ENCODE peak calls at places on chromosomes 3 and 15, in ten cellular contexts. D is KBM-7; L is G401; W is A549; I is NCI-H345; A is activated naive CD8-positive, alpha-beta T cell treated with anti-CD3 and anti-CD28 coated beads, Interleukin-2, amount 50 U/mL, for 24 hours; B is mammary epithelial cell; R is skeletal muscle cell; G is head of caudate nucleus; K is A172. N is an unnamed sample.

GRCh38 chr3:150745832-150746231 is 17.1 kb downstream of the SIAH2 start:
- DNase-seq in D (no peak), L (no peak), W (no peak), I (no peak), A (no peak), B (no peak), R (no peak), G (no peak), K (no peak), N (no peak)

GRCh38 chr3:63193647-63194046 is 84.5 kb upstream of the SYNPR start:
- DNase-seq in D (peak; percentile 16), L (peak; percentile 66), W (no peak), I (peak; percentile 56), A (no peak), B (peak; percentile 9), R (no peak), G (no peak), K (peak; percentile 12), N (peak; percentile 7)

GRCh38 chr15:29233566-29233965 is 36.1 kb downstream of the NSMCE3 start:
- DNase-seq in D (no peak), L (no peak), W (no peak), I (no peak), A (no peak), B (peak; percentile 82), R (no peak), G (no peak), K (no peak), N (no peak)

GRCh38 chr3:130539005-130539404 is 22.0 kb downstream of the COL6A6 start:
- DNase-seq in D (peak; percentile 40), L (peak; percentile 1), W (peak; percentile 41), I (peak; percentile 8), A (peak; percentile 33), B (peak; percentile 19), R (no peak), G (peak; percentile 54), K (peak; percentile 65), N (peak; percentile 7)

GRCh38 chr3:49017978-49018706 is at the start of gene DALRD3:
- DNase-seq in D (peak; percentile 81), L (peak; percentile 84), W (peak; percentile 72), I (peak; percentile 81), A (peak; percentile 69), B (peak; percentile 65), R (no peak), G (peak; percentile 74), K (peak; percentile 45), N (no peak)

GRCh38 chr3:105483476-105483875 is 116.8 kb downstream of the ALCAM start:
- DNase-seq in D (no peak), L (no peak), W (no peak), I (no peak), A (no peak), B (no peak), R (no peak), G (no peak), K (no peak), N (no peak)

GRCh38 chr15:34616613-34617012 is 33.2 kb upstream of the GOLGA8B start:
- DNase-seq in D (peak; percentile 46), L (peak; percentile 42), W (peak; percentile 58), I (no peak), A (no peak), B (peak; percentile 58), R (peak; percentile 17), G (no peak), K (peak; percentile 54), N (peak; percentile 45)

GRCh38 chr3:124126446-124127017 is 134.6 kb upstream of the ROPN1 start:
- DNase-seq in D (no peak), L (no peak), W (no peak), I (peak; percentile 32), A (no peak), B (no peak), R (no peak), G (no peak), K (no peak), N (no peak)

GRCh38 chr3:27730774-27731659 is 8.9 kb upstream of the EOMES start:
- DNase-seq in D (no peak), L (no peak), W (no peak), I (no peak), A (no peak), B (no peak), R (no peak), G (no peak), K (no peak), N (no peak)

GRCh38 chr15:65303687-65304392 is 637 bp upstream of the RNU5B-1 start:
- DNase-seq in D (no peak), L (peak; percentile 73), W (peak; percentile 80), I (peak; percentile 45), A (peak; percentile 71), B (peak; percentile 66), R (no peak), G (peak; percentile 78), K (peak; percentile 45), N (no peak)

GRCh38 chr3:177977381-177978158 is 558.7 kb upstream of the KCNMB2 start:
- DNase-seq in D (no peak), L (no peak), W (peak; percentile 33), I (no peak), A (no peak), B (peak; percentile 74), R (peak; percentile 92), G (no peak), K (peak; percentile 75), N (peak; percentile 37)

GRCh38 chr3:131807822-131808221 is 227.0 kb downstream of the CPNE4 start:
- DNase-seq in D (no peak), L (no peak), W (no peak), I (no peak), A (no peak), B (no peak), R (no peak), G (no peak), K (no peak), N (no peak)

GRCh38 chr3:28240440-28240839 is 979 bp upstream of the CMC1 start:
- DNase-seq in D (no peak), L (peak; percentile 70), W (no peak), I (no peak), A (peak; percentile 6), B (no peak), R (no peak), G (peak; percentile 15), K (no peak), N (no peak)

GRCh38 chr3:30231277-30232141 is 374.9 kb upstream of the TGFBR2 start:
- DNase-seq in D (no peak), L (no peak), W (no peak), I (no peak), A (no peak), B (no peak), R (peak; percentile 70), G (no peak), K (peak; percentile 33), N (no peak)

GRCh38 chr3:24101676-24102168 is 156.6 kb downstream of the NR1D2 start:
- DNase-seq in D (no peak), L (no peak), W (no peak), I (no peak), A (no peak), B (peak; percentile 54), R (no peak), G (no peak), K (no peak), N (no peak)

GRCh38 chr3:68919000-68919399 is 13.3 kb downstream of the TAFA4 start:
- DNase-seq in D (peak; percentile 16), L (no peak), W (no peak), I (no peak), A (no peak), B (peak; percentile 13), R (peak; percentile 1), G (no peak), K (peak; percentile 44), N (peak; percentile 3)

GRCh38 chr3:188437921-188438320 is 284.0 kb downstream of the LPP start:
- DNase-seq in D (no peak), L (no peak), W (no peak), I (no peak), A (no peak), B (peak; percentile 41), R (no peak), G (no peak), K (no peak), N (no peak)

GRCh38 chr3:52098108-52098507 is 41.7 kb upstream of the DUSP7 start:
- DNase-seq in D (no peak), L (no peak), W (no peak), I (no peak), A (no peak), B (no peak), R (no peak), G (no peak), K (no peak), N (no peak)

GRCh38 chr3:86961297-86961696 is 29.7 kb downstream of the VGLL3 start:
- DNase-seq in D (no peak), L (no peak), W (no peak), I (no peak), A (no peak), B (no peak), R (no peak), G (no peak), K (peak; percentile 7), N (no peak)

GRCh38 chr15:78208887-78209645 is 25.3 kb downstream of the ACSBG1 start:
- DNase-seq in D (no peak), L (no peak), W (no peak), I (no peak), A (no peak), B (no peak), R (no peak), G (no peak), K (no peak), N (no peak)

GRCh38 chr15:64911317-64912186 is at the start of gene ANKDD1A:
- DNase-seq in D (peak; percentile 42), L (peak; percentile 79), W (peak; percentile 70), I (peak; percentile 57), A (peak; percentile 56), B (peak; percentile 57), R (no peak), G (peak; percentile 58), K (peak; percentile 55), N (no peak)

GRCh38 chr15:74958908-74959642 is 2.5 kb upstream of the RPP25 start:
- DNase-seq in D (no peak), L (no peak), W (no peak), I (no peak), A (no peak), B (no peak), R (no peak), G (no peak), K (no peak), N (no peak)

GRCh38 chr15:67178569-67179210 is 75.8 kb downstream of the AAGAB start:
- DNase-seq in D (no peak), L (no peak), W (peak; percentile 69), I (no peak), A (no peak), B (peak; percentile 84), R (peak; percentile 90), G (no peak), K (peak; percentile 98), N (peak; percentile 93)

N was measured in retinal pigment epithelial cell.